ENCODE peak calls at places on chromosomes 1 and 21, in four cellular contexts. B is PC-3, A is fibroblast of lung, P is OCI-LY7. S is an unnamed sample.

GRCh38 chr1:65172936-65173335 is 24.9 kb downstream of the AK4 start:
- DNase-seq in B (no peak), A (no peak), P (no peak), S (no peak)

GRCh38 chr1:94679336-94680007 is 137.9 kb upstream of the F3 start:
- DNase-seq in B (no peak), P (no peak), A (no peak), S (no peak)

GRCh38 chr1:111227875-111228747 is 598 bp downstream of the CHI3L2 start:
- DNase-seq in B (peak; percentile 91), P (no peak), A (peak; percentile 92), S (no peak)

GRCh38 chr1:66383168-66383567 is 150.8 kb upstream of the SGIP1 start:
- DNase-seq in A (no peak), B (no peak), P (peak; percentile 86), S (no peak)

GRCh38 chr1:246794261-246795093 is 70.3 kb downstream of the SCCPDH start:
- DNase-seq in A (peak; percentile 60), B (peak; percentile 39), P (no peak), S (no peak)

GRCh38 chr1:200099040-200099439 is 71.5 kb downstream of the NR5A2 start:
- DNase-seq in P (no peak), B (peak; percentile 85), A (peak; percentile 61), S (no peak)

GRCh38 chr1:105137543-105138444 is 1388.1 kb downstream of the AMY1C start:
- DNase-seq in P (peak; percentile 29), A (no peak), B (peak; percentile 61), S (peak; percentile 44)

GRCh38 chr21:44686000-44686781 is 4.2 kb upstream of the KRTAP12-1 start:
- DNase-seq in A (no peak), P (no peak), B (no peak), S (no peak)

GRCh38 chr1:31398246-31398645 is 14.8 kb upstream of the SERINC2 start:
- DNase-seq in A (no peak), P (no peak), B (no peak), S (no peak)

GRCh38 chr1:36134805-36135339 is 9.8 kb upstream of the COL8A2 start:
- DNase-seq in B (peak; percentile 63), P (peak; percentile 60), A (peak; percentile 66), S (peak; percentile 75)

GRCh38 chr1:213274140-213274539 is 223.1 kb downstream of the RPS6KC1 start:
- DNase-seq in A (no peak), B (no peak), P (peak; percentile 8), S (no peak)

GRCh38 chr21:28359300-28359699 is 633.4 kb downstream of the LTN1 start:
- DNase-seq in B (no peak), P (no peak), A (no peak), S (no peak)

GRCh38 chr1:178172939-178173338 is 79.0 kb downstream of the RASAL2 start:
- DNase-seq in P (no peak), B (no peak), A (peak; percentile 47), S (no peak)

GRCh38 chr1:190328361-190328760 is 149.3 kb downstream of the BRINP3 start:
- DNase-seq in B (peak; percentile 87), A (peak; percentile 13), P (no peak), S (no peak)

GRCh38 chr1:186763107-186763506 is 65.6 kb upstream of the PLA2G4A start:
- DNase-seq in B (peak; percentile 74), A (peak; percentile 11), P (no peak), S (no peak)

GRCh38 chr1:87336623-87337067 is 8.0 kb downstream of the LMO4 start:
- DNase-seq in B (no peak), P (no peak), A (peak; percentile 44), S (no peak)

GRCh38 chr1:12453400-12454343 is 164.3 kb downstream of the DHRS3 start:
- DNase-seq in B (no peak), A (no peak), P (no peak), S (no peak)

GRCh38 chr1:220113136-220113695 is 19.3 kb downstream of the IARS2 start:
- DNase-seq in A (peak; percentile 38), P (peak; percentile 54), B (peak; percentile 64), S (peak; percentile 83)

GRCh38 chr21:38326429-38326828 is 69.6 kb downstream of the KCNJ15 start:
- DNase-seq in P (no peak), B (no peak), A (no peak), S (no peak)

GRCh38 chr1:160755864-160756616 is 17.0 kb downstream of the SLAMF7 start:
- DNase-seq in A (no peak), B (no peak), P (no peak), S (no peak)

GRCh38 chr1:30302808-30303310 is 420.5 kb downstream of the MATN1 start:
- DNase-seq in B (no peak), P (no peak), A (no peak), S (no peak)

GRCh38 chr1:210731597-210731996 is 402.4 kb downstream of the KCNH1 start:
- DNase-seq in A (no peak), B (no peak), P (no peak), S (no peak)

GRCh38 chr1:70487910-70488665 is 77.0 kb downstream of the CTH start:
- DNase-seq in B (peak; percentile 73), A (peak; percentile 40), P (peak; percentile 56), S (peak; percentile 85)

GRCh38 chr21:27060190-27060589 is 93.3 kb upstream of the ADAMTS5 start:
- DNase-seq in P (no peak), A (peak; percentile 75), B (no peak), S (no peak)

GRCh38 chr1:86971778-86972177 is 57.3 kb downstream of the HS2ST1 start:
- DNase-seq in P (no peak), B (no peak), A (no peak), S (no peak)

GRCh38 chr1:2414297-2414958 is 2.1 kb upstream of the PEX10 start:
- DNase-seq in A (peak; percentile 53), P (peak; percentile 83), B (peak; percentile 79), S (peak; percentile 89)

GRCh38 chr1:23650344-23650990 is 41.1 kb upstream of the RPL11 start:
- DNase-seq in A (no peak), B (no peak), P (no peak), S (peak; percentile 22)

GRCh38 chr1:156615946-156616345 is 3.3 kb upstream of the HAPLN2 start:
- DNase-seq in B (no peak), A (no peak), P (no peak), S (no peak)

GRCh38 chr1:41670558-41670957 is 186.1 kb upstream of the EDN2 start:
- DNase-seq in P (no peak), B (peak; percentile 88), A (peak; percentile 56), S (no peak)

DNA sequence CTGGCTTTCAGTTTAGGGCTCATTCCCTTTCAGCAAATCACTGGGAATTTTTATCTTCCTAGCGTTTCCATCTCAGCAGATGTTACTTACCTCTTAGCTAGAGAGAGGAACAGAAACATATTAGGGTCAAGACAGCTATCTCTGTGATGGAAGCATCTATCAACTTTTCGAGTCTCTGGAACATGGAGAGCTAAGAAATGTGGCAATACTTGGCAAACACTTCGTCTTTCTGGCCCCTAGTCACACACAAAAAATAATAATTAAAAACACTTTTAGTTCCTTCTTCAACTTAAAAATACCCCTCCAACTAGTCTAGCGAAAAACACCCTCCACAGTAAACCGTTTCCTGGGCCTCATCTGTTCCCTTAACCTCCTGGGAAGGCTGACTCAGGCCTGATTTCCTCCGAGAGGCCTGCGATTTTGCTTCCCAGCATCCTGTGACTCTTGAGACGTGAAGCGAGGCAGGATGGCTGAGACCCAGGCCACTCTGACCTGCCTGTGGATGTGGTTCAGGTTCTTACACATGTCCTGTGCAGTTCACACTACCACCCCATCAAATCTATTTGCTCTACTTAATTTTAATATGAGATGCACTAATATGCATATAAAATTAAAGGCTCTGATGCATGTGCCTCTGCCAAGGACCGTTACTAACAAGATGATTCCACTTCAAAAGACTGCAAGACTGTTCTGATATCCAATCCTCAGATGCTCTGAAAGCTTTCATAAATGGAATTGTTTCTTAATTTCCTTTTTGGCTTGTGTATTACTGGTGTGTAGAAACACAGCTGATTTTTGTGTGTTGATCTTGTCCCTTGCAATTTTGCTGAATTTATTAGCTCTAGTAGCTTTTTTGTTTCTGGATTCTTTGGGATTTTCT is 3.5 kb downstream of the NAV1 start:
- DNase-seq in P (no peak), A (peak; percentile 75), B (peak; percentile 22), S (peak; percentile 26)
- H3K4me1 ChIP-seq in P (peaks cover 12% of the 10 kb centered on the region), A (peaks cover 14% of the 10 kb centered on the region), B (peaks cover 8% of the 10 kb centered on the region), S (no peaks in the 10 kb centered on the region)

DNA sequence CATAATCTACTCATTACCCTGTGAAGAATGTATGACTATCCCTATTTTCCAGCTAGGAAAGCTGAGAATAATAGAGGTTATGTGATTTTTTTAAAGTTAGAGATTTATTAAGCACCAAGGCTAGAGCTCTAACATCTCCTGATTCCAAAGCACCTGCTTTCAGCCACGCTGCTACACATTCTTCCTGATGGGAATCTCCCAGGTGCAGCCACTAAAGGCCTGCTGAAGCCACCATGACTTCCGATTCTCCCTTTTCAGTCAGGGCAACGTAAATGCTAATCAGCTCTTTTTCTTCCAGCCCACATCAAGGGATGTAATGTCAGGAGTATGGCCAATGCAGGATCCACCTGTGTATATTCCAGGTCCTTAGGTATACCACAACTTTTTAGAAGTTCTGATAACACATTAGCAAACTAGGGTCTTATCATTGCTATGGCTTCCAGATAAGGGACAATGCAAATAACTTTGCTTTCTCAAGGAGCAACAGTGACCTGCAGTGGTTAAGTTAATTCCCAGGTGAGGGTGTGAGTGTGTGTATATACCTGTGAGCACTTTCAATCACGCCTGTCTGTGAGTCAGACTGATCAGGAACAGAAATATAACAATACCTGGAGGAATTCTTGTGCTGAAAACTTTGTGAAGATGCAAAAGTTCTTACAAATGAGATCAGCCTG is 316.8 kb downstream of the PAPPA2 start:
- DNase-seq in A (no peak), P (no peak), B (no peak), S (no peak)
- H2AFZ ChIP-seq in A (no peak overlapping the region), P (no peak overlapping the region), B (no peak overlapping the region), S (no peak overlapping the region)

DNA sequence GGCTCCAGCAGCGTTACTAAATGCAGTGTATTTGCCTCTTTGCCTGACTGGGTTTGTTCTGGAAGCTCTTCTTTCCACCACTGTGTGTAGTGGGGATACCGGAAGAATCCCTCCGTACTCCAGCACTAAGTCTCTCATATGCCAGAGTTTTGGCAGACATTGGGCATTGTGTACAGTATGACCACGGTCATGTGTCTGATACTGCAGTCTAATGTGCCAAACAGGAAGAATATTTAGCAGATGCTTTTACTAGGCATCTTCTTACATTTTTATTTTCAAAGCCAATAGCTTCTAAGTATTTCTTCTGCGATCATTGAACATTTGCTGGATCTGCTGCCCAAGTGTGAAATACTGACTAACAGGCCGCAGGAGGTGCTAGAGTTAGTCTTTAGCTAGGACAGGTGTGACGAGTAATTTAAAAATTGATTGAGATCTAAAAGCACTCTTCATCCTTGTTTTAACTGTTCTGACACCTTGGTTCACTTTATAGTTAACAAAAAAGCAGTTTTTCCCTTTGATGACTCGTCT is 658 bp upstream of the FAM78B start:
- DNase-seq in B (no peak), P (no peak), A (no peak), S (no peak)
- H3K4me3 ChIP-seq in B (peak overlapping the region; percentile 59), P (no peak overlapping the region), A (no peak overlapping the region), S (peak overlapping the region; percentile 46)

DNA sequence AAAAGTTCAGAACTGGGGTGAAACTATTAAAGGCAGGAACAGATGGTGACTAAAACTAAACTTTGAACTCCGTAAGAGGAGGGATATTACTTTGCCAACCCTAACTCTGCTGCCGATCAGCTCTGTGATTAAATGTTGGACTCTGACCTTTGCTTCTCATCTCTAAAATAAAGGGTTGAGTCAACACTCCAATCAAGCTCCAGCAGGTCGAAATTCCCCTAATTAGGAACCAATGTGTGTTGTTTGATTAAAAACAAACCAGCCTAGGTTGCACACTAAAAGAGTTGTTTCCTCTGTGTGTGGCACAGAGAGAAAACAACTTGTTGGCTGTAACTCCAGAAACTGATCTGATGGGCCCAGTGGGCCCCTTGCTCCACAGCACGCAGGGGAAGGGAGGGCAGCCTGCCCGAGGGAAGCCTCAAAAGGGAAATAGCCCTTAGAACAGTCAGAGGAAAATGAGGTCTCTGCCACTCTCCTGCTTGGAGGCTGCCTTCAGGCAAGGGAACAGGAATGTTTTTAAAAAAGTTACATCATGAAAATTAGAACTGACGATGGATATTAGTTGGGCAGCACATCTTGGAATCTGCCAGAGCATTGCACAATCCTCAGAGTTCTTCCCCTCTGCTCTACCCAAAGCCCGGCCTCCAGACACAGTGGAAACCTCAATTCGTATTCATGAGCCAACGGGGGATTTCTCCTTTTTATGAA is 69.3 kb downstream of the KCTD3 start:
- DNase-seq in A (peak; percentile 90), P (no peak), B (no peak), S (no peak)
- H3K4me1 ChIP-seq in A (peaks cover 2% of the 10 kb centered on the region), P (no peaks in the 10 kb centered on the region), B (peaks cover 4% of the 10 kb centered on the region), S (no peaks in the 10 kb centered on the region)